ENCODE peak calls at places on chromosomes 1 and 21, in nine cellular contexts. U, B, Z, K, X, G, D, E and W are unnamed samples.

GRCh38 chr1:7868085-7868780 is 15.4 kb upstream of the UTS2 start:
- DNase-seq in U (no peak), B (no peak), X (no peak), K (no peak), E (no peak), D (no peak), Z (no peak), G (no peak), W (no peak)

GRCh38 chr1:81702079-81702715 is 98.5 kb upstream of the ADGRL2 start:
- DNase-seq in E (no peak), U (no peak), B (no peak), G (no peak), Z (no peak), X (no peak), K (no peak), D (no peak), W (no peak)

GRCh38 chr1:213124590-213124989 is 73.5 kb downstream of the RPS6KC1 start:
- DNase-seq in K (no peak), E (no peak), B (no peak), X (no peak), Z (no peak), D (no peak), G (no peak), U (no peak), W (no peak)

GRCh38 chr1:11516961-11517635 is 38.1 kb downstream of the DISP3 start:
- DNase-seq in U (no peak), E (no peak), X (no peak), D (no peak), G (no peak), K (no peak), B (no peak), Z (no peak), W (no peak)

GRCh38 chr1:172451002-172451443 is 7.2 kb upstream of the PIGC start:
- DNase-seq in Z (no peak), E (no peak), B (no peak), K (peak; percentile 49), D (no peak), U (no peak), X (no peak), G (no peak), W (peak; percentile 48)

GRCh38 chr21:27362249-27362648 is 395.4 kb upstream of the ADAMTS5 start:
- DNase-seq in U (no peak), B (no peak), X (no peak), K (peak; percentile 29), G (no peak), D (no peak), E (no peak), Z (no peak), W (peak; percentile 22)

GRCh38 chr1:183215076-183215720 is 29.1 kb downstream of the LAMC2 start:
- DNase-seq in D (no peak), G (no peak), X (peak; percentile 83), U (no peak), B (no peak), Z (no peak), E (no peak), K (no peak), W (no peak)

GRCh38 chr1:42682739-42683529 is 716 bp downstream of the YBX1 start:
- DNase-seq in G (peak; percentile 49), B (peak; percentile 55), X (peak; percentile 60), D (peak; percentile 61), U (peak; percentile 67), K (peak; percentile 79), Z (peak; percentile 75), E (peak; percentile 71), W (peak; percentile 91)

GRCh38 chr1:25819496-25820246 is at the start of gene MTFR1L:
- DNase-seq in D (peak; percentile 92), K (peak; percentile 77), E (peak; percentile 66), G (peak; percentile 90), X (peak; percentile 83), U (peak; percentile 86), B (peak; percentile 75), Z (peak; percentile 89), W (peak; percentile 91)

GRCh38 chr1:94974224-94974623 is 47.3 kb upstream of the CNN3 start:
- DNase-seq in Z (no peak), U (no peak), X (no peak), K (peak; percentile 76), G (no peak), B (no peak), E (peak; percentile 87), D (no peak), W (peak; percentile 57)

GRCh38 chr1:31786366-31787060 is 22.4 kb upstream of the ADGRB2 start:
- DNase-seq in E (no peak), U (no peak), K (no peak), D (no peak), Z (no peak), X (no peak), G (no peak), B (no peak), W (no peak)

GRCh38 chr1:118811156-118811555 is 177.0 kb downstream of the TBX15 start:
- DNase-seq in E (no peak), D (no peak), X (no peak), Z (no peak), G (no peak), K (no peak), B (no peak), U (no peak), W (no peak)

GRCh38 chr1:229859026-229859425 is 208.0 kb upstream of the GALNT2 start:
- DNase-seq in Z (no peak), G (no peak), K (no peak), D (no peak), X (no peak), U (no peak), E (no peak), B (no peak), W (no peak)

GRCh38 chr1:201322653-201323510 is 39.6 kb downstream of the PKP1 start:
- DNase-seq in Z (no peak), B (no peak), D (no peak), E (no peak), K (no peak), G (no peak), U (no peak), X (no peak), W (no peak)

GRCh38 chr1:225762002-225762441 is 15.6 kb upstream of the SRP9 start:
- DNase-seq in Z (no peak), E (no peak), B (no peak), U (no peak), X (no peak), D (no peak), K (no peak), G (no peak), W (no peak)

GRCh38 chr1:18556364-18556763 is 74.3 kb upstream of the PAX7 start:
- DNase-seq in U (no peak), D (no peak), K (peak; percentile 35), Z (no peak), E (peak; percentile 16), B (no peak), X (no peak), G (no peak), W (peak; percentile 29)

GRCh38 chr1:197268012-197268411 is at the start of gene CRB1:
- DNase-seq in B (no peak), X (no peak), E (peak; percentile 5), Z (no peak), K (peak; percentile 4), D (no peak), G (no peak), U (no peak), W (no peak)

GRCh38 chr1:184483101-184483813 is 96.4 kb downstream of the C1orf21 start:
- DNase-seq in U (no peak), D (no peak), E (peak; percentile 78), X (no peak), K (peak; percentile 61), G (no peak), Z (no peak), B (no peak), W (peak; percentile 25)

GRCh38 chr1:48670234-48671020 is 106.3 kb downstream of the BEND5 start:
- DNase-seq in B (no peak), Z (no peak), K (no peak), E (no peak), D (no peak), G (no peak), U (no peak), X (no peak), W (no peak)

GRCh38 chr1:103949714-103950113 is 200.0 kb downstream of the AMY1C start:
- DNase-seq in B (no peak), X (no peak), D (no peak), E (no peak), G (no peak), Z (no peak), K (no peak), U (no peak), W (no peak)

GRCh38 chr21:34989337-34990151 is 59.6 kb downstream of the RUNX1 start:
- DNase-seq in D (no peak), Z (no peak), B (no peak), U (no peak), E (no peak), X (no peak), K (no peak), G (no peak), W (peak; percentile 59)

GRCh38 chr1:211925016-211925415 is 94.5 kb upstream of the LPGAT1 start:
- DNase-seq in B (no peak), E (no peak), X (peak; percentile 67), K (no peak), Z (no peak), G (no peak), D (no peak), U (no peak), W (no peak)

GRCh38 chr1:14521602-14522001 is 76.9 kb upstream of the KAZN start:
- DNase-seq in U (no peak), X (no peak), G (no peak), Z (no peak), D (no peak), E (no peak), B (no peak), K (peak; percentile 91), W (peak; percentile 26)

GRCh38 chr1:218377143-218377660 is 32.1 kb downstream of the TGFB2 start:
- DNase-seq in K (peak; percentile 89), E (peak; percentile 96), D (peak; percentile 59), U (no peak), G (peak; percentile 4), B (no peak), X (no peak), Z (no peak), W (peak; percentile 93)

GRCh38 chr1:201649776-201650607 is 111.1 kb downstream of the NAV1 start:
- DNase-seq in Z (peak; percentile 89), D (no peak), U (no peak), X (peak; percentile 86), G (no peak), E (peak; percentile 79), B (peak; percentile 89), K (peak; percentile 76), W (peak; percentile 94)

GRCh38 chr21:36701912-36702621 is 3.2 kb downstream of the SIM2 start:
- DNase-seq in B (no peak), G (no peak), U (no peak), X (no peak), Z (no peak), K (no peak), E (peak; percentile 17), D (no peak), W (no peak)

GRCh38 chr1:177609953-177610352 is 359.9 kb downstream of the SEC16B start:
- DNase-seq in Z (no peak), D (no peak), K (no peak), G (no peak), X (no peak), E (no peak), B (no peak), U (no peak), W (no peak)

GRCh38 chr1:240516069-240516468 is 95.9 kb downstream of the GREM2 start:
- DNase-seq in X (no peak), D (no peak), E (no peak), K (no peak), U (no peak), G (no peak), B (no peak), Z (no peak), W (no peak)

GRCh38 chr1:74689800-74690696 is 16.5 kb upstream of the ERICH3 start:
- DNase-seq in X (peak; percentile 66), G (peak; percentile 19), E (peak; percentile 63), B (peak; percentile 0), D (peak; percentile 11), K (peak; percentile 72), U (peak; percentile 49), Z (no peak), W (peak; percentile 88)

GRCh38 chr1:66539491-66539890 is 5.5 kb downstream of the SGIP1 start:
- DNase-seq in B (no peak), U (no peak), D (no peak), G (no peak), X (no peak), K (no peak), E (no peak), Z (no peak), W (no peak)

GRCh38 chr1:154213274-154213673 is 7.1 kb upstream of the CFAP141 start:
- DNase-seq in K (no peak), Z (no peak), U (no peak), X (no peak), D (no peak), G (no peak), E (no peak), B (no peak), W (no peak)